ENCODE peak calls at places on chromosomes 3 and 15, in eight cellular contexts. A is neuronal stem cell, X is stomach, E is thoracic aorta, C is dorsolateral prefrontal cortex, T is H7, G is SJCRH30, B is breast epithelium. U is an unnamed sample.
A peak's percentile ranks its signal among the peaks of the same experiment; 100 is the strongest.

GRCh38 chr3:141360888-141361598 is 7.3 kb upstream of the ZBTB38 start:
- DNase-seq in A (peak; percentile 35), X (no peak), E (no peak), C (no peak), T (peak; percentile 65), G (peak; percentile 62), B (no peak), U (no peak)

GRCh38 chr3:5226783-5227182 is 39.3 kb downstream of the EDEM1 start:
- DNase-seq in A (no peak), X (no peak), E (no peak), C (no peak), T (no peak), G (peak; percentile 34), B (no peak), U (no peak)

GRCh38 chr3:64184621-64185020 is 40.6 kb downstream of the PRICKLE2 start:
- DNase-seq in A (no peak), X (no peak), E (no peak), C (no peak), T (no peak), G (no peak), B (no peak), U (no peak)

GRCh38 chr3:33975463-33975862 is 177.0 kb downstream of the PDCD6IP start:
- DNase-seq in A (no peak), X (no peak), E (no peak), C (no peak), T (no peak), G (no peak), B (no peak), U (no peak)

GRCh38 chr3:127799476-127800222 is 22.7 kb downstream of the MGLL start:
- DNase-seq in A (no peak), X (no peak), E (no peak), C (no peak), T (no peak), G (no peak), B (no peak), U (no peak)

GRCh38 chr3:44184319-44184953 is 57.2 kb upstream of the TOPAZ1 start:
- DNase-seq in A (no peak), X (no peak), E (no peak), C (no peak), T (peak; percentile 23), G (peak; percentile 33), B (no peak), U (no peak)

GRCh38 chr15:51982013-51982769 is 10.6 kb upstream of the LEO1 start:
- DNase-seq in A (no peak), X (no peak), E (no peak), C (no peak), T (peak; percentile 51), G (peak; percentile 89), B (no peak), U (no peak)

GRCh38 chr15:60021589-60022378 is 17.7 kb downstream of the FOXB1 start:
- DNase-seq in A (no peak), X (no peak), E (no peak), C (no peak), T (no peak), G (no peak), B (no peak), U (no peak)

GRCh38 chr3:137103739-137104138 is 146.0 kb downstream of the IL20RB start:
- DNase-seq in A (no peak), X (no peak), E (no peak), C (no peak), T (no peak), G (peak; percentile 67), B (no peak), U (no peak)

GRCh38 chr3:133917144-133917543 is 21.5 kb upstream of the RAB6B start:
- DNase-seq in A (no peak), X (no peak), E (no peak), C (no peak), T (no peak), G (no peak), B (no peak), U (no peak)

GRCh38 chr15:64845183-64845611 is 3.5 kb downstream of the PLEKHO2 start:
- DNase-seq in A (no peak), X (no peak), E (no peak), C (no peak), T (peak; percentile 43), G (peak; percentile 80), B (peak; percentile 27), U (no peak)

GRCh38 chr3:158727499-158728377 is 4.5 kb downstream of the RARRES1 start:
- DNase-seq in A (peak; percentile 45), X (peak; percentile 45), E (no peak), C (no peak), T (peak; percentile 78), G (peak; percentile 68), B (peak; percentile 51), U (peak; percentile 60)

GRCh38 chr3:77072232-77072631 is 32.3 kb downstream of the ROBO2 start:
- DNase-seq in A (no peak), X (no peak), E (no peak), C (no peak), T (no peak), G (no peak), B (no peak), U (no peak)

GRCh38 chr3:151403246-151403645 is 18.7 kb upstream of the P2RY12 start:
- DNase-seq in A (no peak), X (no peak), E (no peak), C (no peak), T (no peak), G (no peak), B (no peak), U (no peak)

GRCh38 chr15:69758810-69759410 is 306.3 kb downstream of the RPLP1 start:
- DNase-seq in A (no peak), X (peak; percentile 64), E (no peak), C (no peak), T (no peak), G (no peak), B (peak; percentile 25), U (no peak)

GRCh38 chr3:13927295-13927694 is 47.4 kb upstream of the WNT7A start:
- DNase-seq in A (no peak), X (no peak), E (no peak), C (no peak), T (no peak), G (no peak), B (no peak), U (no peak)

GRCh38 chr3:179882322-179882721 is 154.4 kb downstream of the PEX5L start:
- DNase-seq in A (peak; percentile 79), X (no peak), E (no peak), C (no peak), T (peak; percentile 43), G (no peak), B (no peak), U (no peak)

GRCh38 chr15:69253156-69253555 is 45.6 kb upstream of the PAQR5 start:
- DNase-seq in A (peak; percentile 6), X (no peak), E (no peak), C (no peak), T (no peak), G (peak; percentile 46), B (no peak), U (no peak)

GRCh38 chr3:53833650-53834049 is 12.6 kb downstream of the CHDH start:
- DNase-seq in A (no peak), X (peak; percentile 17), E (no peak), C (no peak), T (no peak), G (no peak), B (no peak), U (no peak)

GRCh38 chr3:149390316-149390715 is 12.9 kb upstream of the TM4SF1 start:
- DNase-seq in A (no peak), X (no peak), E (no peak), C (no peak), T (no peak), G (no peak), B (no peak), U (no peak)

GRCh38 chr15:89828324-89829145 is 13.9 kb upstream of the ANPEP start:
- DNase-seq in A (no peak), X (peak; percentile 57), E (no peak), C (no peak), T (peak; percentile 73), G (no peak), B (no peak), U (no peak)

GRCh38 chr15:88745075-88745474 is 58.2 kb upstream of the ACAN start:
- DNase-seq in A (no peak), X (no peak), E (no peak), C (no peak), T (no peak), G (no peak), B (no peak), U (no peak)

GRCh38 chr15:57122080-57122845 is 203.8 kb downstream of the TCF12 start:
- DNase-seq in A (no peak), X (no peak), E (no peak), C (no peak), T (no peak), G (no peak), B (no peak), U (no peak)

DNA sequence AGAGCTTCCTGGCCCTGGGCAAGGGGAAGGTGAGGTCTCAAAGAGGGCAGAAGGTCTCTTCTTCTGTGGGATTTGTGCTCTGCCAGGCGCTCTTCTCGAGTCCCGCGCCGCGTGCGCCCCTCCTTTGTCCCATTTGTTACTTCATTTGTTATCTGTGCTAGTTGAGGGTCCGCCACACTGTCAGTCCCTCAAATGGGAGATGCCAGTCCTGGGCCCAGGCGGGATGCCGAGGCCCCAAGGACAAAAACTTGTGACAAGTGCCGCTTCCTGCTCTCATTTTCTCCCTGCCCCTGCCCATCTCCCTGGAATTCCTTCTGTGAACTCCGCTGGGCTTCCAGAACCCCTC is 1.5 kb downstream of the ST8SIA2 start:
- DNase-seq in A (no peak), X (no peak), E (no peak), C (no peak), T (no peak), G (no peak), B (no peak), U (no peak)
- H3K4me3 ChIP-seq in A (peak overlapping the region; percentile 88), X (no peak overlapping the region), E (no peak overlapping the region), C (peak overlapping the region; percentile 36), T (peak overlapping the region; percentile 78), G (no peak overlapping the region), B (no peak overlapping the region), U (peak overlapping the region; percentile 58)

GRCh38 chr3:12464181-12464580 is 20.1 kb upstream of the TSEN2 start:
- DNase-seq in A (no peak), X (no peak), E (no peak), C (no peak), T (no peak), G (no peak), B (no peak), U (no peak)
- H3K4me3 ChIP-seq in A (no peak overlapping the region), X (no peak overlapping the region), E (no peak overlapping the region), C (no peak overlapping the region), T (no peak overlapping the region), G (no peak overlapping the region), B (no peak overlapping the region), U (no peak overlapping the region)

DNA sequence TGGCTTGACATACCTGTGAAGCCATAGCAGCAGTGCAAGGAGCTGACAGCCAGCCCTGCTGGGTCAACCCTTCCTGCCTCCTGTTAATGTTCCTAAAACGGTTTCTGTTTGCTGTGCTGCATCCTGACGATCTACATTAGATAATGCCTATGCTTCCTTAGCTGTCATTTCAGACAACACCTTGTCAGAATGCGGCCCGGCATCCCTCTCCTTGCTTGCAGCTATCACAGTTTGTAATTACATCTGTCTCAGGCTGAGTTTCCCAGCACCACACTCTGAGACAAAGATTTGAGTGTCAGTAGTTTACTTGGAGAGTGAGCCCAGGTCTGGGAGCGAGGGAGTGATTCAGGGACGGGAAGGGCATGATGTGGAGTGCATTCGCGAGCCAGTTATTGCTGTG is 9.0 kb downstream of the TRH start:
- DNase-seq in A (no peak), X (no peak), E (no peak), C (no peak), T (no peak), G (no peak), B (no peak), U (no peak)
- H3K4me3 ChIP-seq in A (no peak overlapping the region), X (no peak overlapping the region), E (no peak overlapping the region), C (no peak overlapping the region), T (no peak overlapping the region), G (no peak overlapping the region), B (no peak overlapping the region), U (no peak overlapping the region)

GRCh38 chr15:38266247-38266996 is 13.8 kb downstream of the SPRED1 start:
- DNase-seq in A (no peak), X (no peak), E (no peak), C (no peak), T (no peak), G (no peak), B (no peak), U (no peak)
- H3K4me3 ChIP-seq in A (no peak overlapping the region), X (no peak overlapping the region), E (peak overlapping the region; percentile 44), C (peak overlapping the region; percentile 23), T (no peak overlapping the region), G (no peak overlapping the region), B (no peak overlapping the region), U (no peak overlapping the region)